ENCODE peak calls at places on chromosomes 13 and 19, in nine cellular contexts. R, U, Z, H, B, I, N, G and F are unnamed samples.

GRCh38 chr19:11021760-11022144 is 60.9 kb downstream of the SMARCA4 start:
- DNase-seq in R (no peak), U (no peak), Z (no peak), H (no peak), B (no peak), I (no peak), N (no peak), G (no peak), F (no peak)

GRCh38 chr19:7139095-7139494 is 69.6 kb downstream of the ZNF557 start:
- DNase-seq in R (no peak), U (no peak), Z (no peak), H (peak), B (no peak), I (no peak), N (no peak), G (no peak), F (no peak)

GRCh38 chr13:51811920-51812328 is 8.0 kb upstream of the DHRS12 start:
- DNase-seq in R (no peak), U (no peak), Z (no peak), H (no peak), B (no peak), I (no peak), N (no peak), G (no peak), F (no peak)

GRCh38 chr19:18438331-18439024 is 545 bp upstream of the ISYNA1 start:
- DNase-seq in R (peak), U (peak), Z (no peak), H (peak), B (no peak), I (peak), N (peak), G (peak), F (peak)

GRCh38 chr13:42970824-42971669 is 21.0 kb downstream of the EPSTI1 start:
- DNase-seq in R (no peak), U (peak), Z (peak), H (no peak), B (peak), I (peak), N (no peak), G (peak), F (peak)

GRCh38 chr19:6730153-6730804 is 7.1 kb downstream of the GPR108 start:
- DNase-seq in R (no peak), U (peak), Z (no peak), H (peak), B (no peak), I (no peak), N (no peak), G (no peak), F (peak)

GRCh38 chr13:59542303-59542702 is 621.4 kb downstream of the DIAPH3 start:
- DNase-seq in R (no peak), U (no peak), Z (no peak), H (no peak), B (no peak), I (no peak), N (no peak), G (no peak), F (no peak)

GRCh38 chr19:16836115-16836905 is 7.1 kb downstream of the SIN3B start:
- DNase-seq in R (no peak), U (peak), Z (no peak), H (no peak), B (no peak), I (peak), N (no peak), G (peak), F (peak)

GRCh38 chr19:52991484-52991883 is 22.2 kb upstream of the ERVV-1 start:
- DNase-seq in R (no peak), U (no peak), Z (no peak), H (no peak), B (no peak), I (peak), N (peak), G (peak), F (no peak)

GRCh38 chr13:48624858-48625257 is 28.9 kb upstream of the CYSLTR2 start:
- DNase-seq in R (no peak), U (no peak), Z (no peak), H (no peak), B (no peak), I (peak), N (no peak), G (peak), F (no peak)

GRCh38 chr19:3224346-3225325 is at the start of gene CELF5:
- DNase-seq in R (peak), U (peak), Z (peak), H (no peak), B (no peak), I (peak), N (no peak), G (peak), F (peak)

GRCh38 chr19:32022044-32022945 is 323.1 kb upstream of the ZNF507 start:
- DNase-seq in R (no peak), U (no peak), Z (no peak), H (no peak), B (no peak), I (no peak), N (no peak), G (no peak), F (no peak)

GRCh38 chr13:42028113-42028799 is 20.2 kb upstream of the DGKH start:
- DNase-seq in R (no peak), U (no peak), Z (no peak), H (no peak), B (no peak), I (no peak), N (no peak), G (peak), F (no peak)

GRCh38 chr19:23255700-23256099 is 5.5 kb upstream of the ZNF724 start:
- DNase-seq in R (no peak), U (no peak), Z (no peak), H (no peak), B (no peak), I (no peak), N (no peak), G (no peak), F (no peak)

GRCh38 chr13:45445053-45445452 is 19.7 kb upstream of the COG3 start:
- DNase-seq in R (no peak), U (no peak), Z (no peak), H (no peak), B (no peak), I (no peak), N (no peak), G (no peak), F (no peak)

GRCh38 chr13:73938375-73939070 is 195.7 kb downstream of the KLF12 start:
- DNase-seq in R (no peak), U (no peak), Z (no peak), H (no peak), B (peak), I (peak), N (peak), G (peak), F (no peak)

GRCh38 chr13:66154981-66155380 is 1075.2 kb downstream of the PCDH9 start:
- DNase-seq in R (no peak), U (no peak), Z (no peak), H (no peak), B (no peak), I (no peak), N (no peak), G (peak), F (no peak)

GRCh38 chr13:30196025-30196424 is 111.3 kb downstream of the KATNAL1 start:
- DNase-seq in R (no peak), U (peak), Z (no peak), H (no peak), B (peak), I (no peak), N (no peak), G (peak), F (no peak)

GRCh38 chr19:48780684-48781391 is 25.5 kb downstream of the FGF21 start:
- DNase-seq in R (no peak), U (no peak), Z (no peak), H (no peak), B (no peak), I (peak), N (peak), G (peak), F (peak)

GRCh38 chr19:497476-497860 is 1.2 kb downstream of the MADCAM1 start:
- DNase-seq in R (no peak), U (no peak), Z (no peak), H (no peak), B (no peak), I (no peak), N (no peak), G (no peak), F (peak)
- TF ChIP-seq CTCF in R (no peak), U (no peak), Z (no peak), H (no peak), B (no peak), I (no peak), N (no peak), G (no peak), F (no peak)

DNA sequence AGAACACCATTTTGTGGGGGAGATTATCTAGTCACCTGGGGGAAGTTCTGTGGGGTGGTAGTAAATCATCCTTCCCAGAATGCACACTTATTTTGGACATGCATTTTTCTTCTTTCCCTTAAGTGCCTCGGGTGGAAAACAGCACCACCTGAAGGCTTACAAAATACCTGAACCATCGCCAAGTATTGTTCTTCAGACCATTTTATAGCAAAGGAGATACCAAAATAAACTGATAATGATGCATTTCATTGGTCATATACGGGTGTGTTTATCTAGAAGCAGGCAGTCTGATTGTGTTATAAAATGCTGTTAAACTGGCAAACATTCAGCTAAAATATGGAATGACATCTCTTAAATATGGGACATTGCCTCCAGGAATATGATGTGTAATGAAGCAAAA is 1034.7 kb downstream of the SLITRK1 start:
- DNase-seq in R (no peak), U (no peak), Z (no peak), H (no peak), B (no peak), I (peak), N (no peak), G (no peak), F (no peak)
- TF ChIP-seq CTCF in R (no peak), U (peak), Z (no peak), H (no peak), B (no peak), I (no peak), N (no peak), G (no peak), F (no peak)

DNA sequence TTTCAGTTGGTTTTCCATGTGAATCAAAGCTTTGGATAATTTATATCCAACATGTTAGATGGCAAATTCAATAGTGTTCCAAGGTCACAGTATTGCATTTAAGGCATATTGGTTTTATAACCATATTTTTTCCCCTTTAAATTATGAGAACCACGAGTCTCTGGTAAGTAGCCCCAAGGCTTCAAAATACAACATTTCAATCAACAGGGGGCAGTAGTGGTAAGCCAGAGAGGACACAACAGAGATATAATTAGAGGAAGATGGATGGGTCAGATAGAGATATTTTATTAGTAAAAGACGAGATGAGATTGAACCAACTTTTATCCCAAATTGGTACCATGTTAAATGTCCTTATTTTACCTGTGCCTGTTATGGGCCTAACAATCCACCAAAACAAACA is 53.1 kb downstream of the KL start:
- DNase-seq in R (no peak), U (no peak), Z (no peak), H (no peak), B (no peak), I (peak), N (no peak), G (no peak), F (no peak)
- TF ChIP-seq CTCF in R (peak), U (peak), Z (no peak), H (no peak), B (no peak), I (no peak), N (no peak), G (no peak), F (no peak)

GRCh38 chr13:26048745-26049144 is 3.1 kb downstream of the SHISA2 start:
- DNase-seq in R (no peak), U (no peak), Z (no peak), H (no peak), B (no peak), I (no peak), N (no peak), G (no peak), F (no peak)

GRCh38 chr13:26053418-26053980 is 1.7 kb upstream of the SHISA2 start:
- DNase-seq in R (no peak), U (no peak), Z (no peak), H (no peak), B (no peak), I (no peak), N (no peak), G (no peak), F (no peak)

GRCh38 chr13:26051231-26052135 is at the start of gene SHISA2:
- DNase-seq in R (peak), U (peak), Z (no peak), H (peak), B (peak), I (peak), N (no peak), G (peak), F (peak)

GRCh38 chr13:26052136-26052736 is 420 bp upstream of the SHISA2 start:
- DNase-seq in R (no peak), U (peak), Z (no peak), H (no peak), B (no peak), I (no peak), N (no peak), G (no peak), F (no peak)

DNA sequence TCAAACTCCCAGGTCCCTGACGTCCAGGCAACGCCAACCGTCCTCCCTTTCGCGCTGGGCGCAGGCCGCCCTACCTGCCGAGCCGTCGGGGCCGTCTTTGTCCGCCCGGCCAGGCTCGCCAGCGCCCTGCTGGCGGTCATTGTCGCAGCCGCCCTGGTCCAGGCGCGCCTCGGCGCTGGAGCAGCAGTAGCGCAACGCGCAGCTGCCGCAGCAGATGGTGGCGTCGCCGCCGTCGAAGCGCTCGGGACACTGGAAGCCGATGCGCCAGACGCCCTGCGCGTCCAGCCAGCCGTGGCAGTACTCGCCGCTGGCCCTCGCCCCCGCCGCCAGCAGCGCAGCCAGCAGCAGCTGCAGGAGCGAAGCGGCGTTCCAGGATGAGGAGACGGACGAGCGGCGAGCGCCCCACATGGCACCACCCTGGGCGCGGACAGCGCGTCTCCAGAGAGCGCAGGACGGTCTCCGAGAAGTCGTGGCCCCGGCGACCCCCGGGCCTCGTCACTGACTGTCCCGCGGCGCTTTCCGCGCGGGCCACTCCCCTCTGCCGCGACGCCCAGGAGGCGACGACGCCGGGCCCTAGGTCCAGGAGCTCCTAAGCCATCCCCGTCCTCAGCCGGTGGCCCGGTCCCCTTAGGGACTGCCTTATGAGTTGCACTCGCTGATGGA is 1.1 kb downstream of the SHISA2 start:
- DNase-seq in R (no peak), U (peak), Z (no peak), H (peak), B (no peak), I (no peak), N (no peak), G (peak), F (peak)
- TF ChIP-seq CTCF in R (no peak), U (peak), Z (no peak), H (no peak), B (no peak), I (no peak), N (no peak), G (no peak), F (no peak)

GRCh38 chr13:35961461-35962220 is 169.5 kb downstream of the DCLK1 start:
- DNase-seq in R (no peak), U (no peak), Z (no peak), H (no peak), B (no peak), I (peak), N (no peak), G (peak), F (no peak)
- TF ChIP-seq CTCF in R (peak), U (no peak), Z (no peak), H (no peak), B (no peak), I (no peak), N (peak), G (no peak), F (no peak)

GRCh38 chr13:26628706-26629105 is 71.2 kb downstream of the WASF3 start:
- DNase-seq in R (no peak), U (peak), Z (no peak), H (no peak), B (no peak), I (peak), N (no peak), G (peak), F (no peak)
- TF ChIP-seq CTCF in R (no peak), U (peak), Z (no peak), H (no peak), B (no peak), I (peak), N (no peak), G (peak), F (no peak)

DNA sequence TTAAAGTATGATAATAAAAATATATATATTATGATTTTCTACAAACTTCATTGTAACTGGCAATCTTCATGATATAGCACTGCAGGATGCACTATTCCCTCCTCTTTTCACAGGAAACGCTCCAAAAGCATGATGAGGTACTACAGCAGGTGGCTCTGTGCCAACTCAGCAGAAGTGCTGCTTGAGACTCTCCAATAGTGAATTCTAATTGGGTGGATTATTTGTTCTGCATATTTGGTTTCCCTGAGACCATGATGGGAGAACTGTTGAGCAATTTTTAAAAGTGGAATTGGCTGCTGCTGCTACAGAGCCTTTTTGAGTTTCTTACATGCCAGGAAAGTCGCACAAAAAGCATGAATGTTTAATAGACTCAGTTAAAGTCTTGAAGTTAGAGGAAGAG is 1782.4 kb upstream of the PCDH20 start:
- DNase-seq in R (no peak), U (no peak), Z (no peak), H (no peak), B (no peak), I (no peak), N (no peak), G (no peak), F (peak)
- TF ChIP-seq CTCF in R (no peak), U (no peak), Z (no peak), H (no peak), B (no peak), I (no peak), N (no peak), G (no peak), F (no peak)

DNA sequence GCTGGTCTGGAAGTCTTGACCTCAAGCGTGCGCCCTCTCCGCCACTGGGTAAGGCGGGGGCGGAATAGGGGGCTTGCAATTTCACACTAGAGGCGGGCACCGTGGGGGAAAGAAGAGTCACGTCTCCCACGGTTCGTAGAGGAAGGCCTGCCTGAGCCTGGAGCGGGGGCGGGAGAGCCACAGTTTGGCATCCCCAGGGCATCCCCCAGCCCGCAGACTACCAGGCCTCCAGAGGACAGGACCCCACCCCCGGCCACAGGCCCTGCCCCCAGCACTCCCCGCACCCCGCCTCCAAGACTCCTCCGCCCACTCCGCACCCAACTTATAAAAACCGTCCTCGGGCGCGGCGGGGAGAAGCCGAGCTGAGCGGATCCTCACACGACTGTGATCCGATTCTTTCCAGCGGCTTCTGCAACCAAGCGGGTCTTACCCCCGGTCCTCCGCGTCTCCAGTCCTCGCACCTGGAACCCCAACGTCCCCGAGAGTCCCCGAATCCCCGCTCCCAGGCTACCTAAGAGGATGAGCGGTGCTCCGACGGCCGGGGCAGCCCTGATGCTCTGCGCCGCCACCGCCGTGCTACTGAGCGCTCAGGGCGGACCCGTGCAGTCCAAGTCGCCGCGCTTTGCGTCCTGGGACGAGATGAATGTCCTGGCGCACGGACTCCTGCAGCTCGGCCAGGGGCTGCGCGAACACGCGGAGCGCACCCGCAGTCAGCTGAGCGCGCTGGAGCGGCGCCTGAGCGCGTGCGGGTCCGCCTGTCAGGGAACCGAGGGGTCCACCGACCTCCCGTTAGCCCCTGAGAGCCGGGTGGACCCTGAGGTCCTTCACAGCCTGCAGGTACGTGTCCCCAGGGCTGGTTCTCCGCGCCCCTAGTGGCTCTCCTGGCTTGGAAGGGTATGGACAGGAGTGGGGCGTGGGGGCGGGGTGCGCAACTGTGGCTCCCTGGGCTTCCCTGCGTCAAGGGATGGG is at the start of gene ANGPTL4:
- DNase-seq in R (peak), U (peak), Z (peak), H (peak), B (no peak), I (peak), N (no peak), G (peak), F (peak)
- TF ChIP-seq CTCF in R (peak), U (peak), Z (no peak), H (no peak), B (no peak), I (no peak), N (no peak), G (peak), F (peak)

GRCh38 chr19:42092350-42092749 is 16.4 kb downstream of the ZNF574 start:
- DNase-seq in R (no peak), U (peak), Z (peak), H (no peak), B (no peak), I (peak), N (peak), G (peak), F (no peak)
- TF ChIP-seq CTCF in R (peak), U (peak), Z (peak), H (no peak), B (peak), I (peak), N (peak), G (peak), F (peak)

DNA sequence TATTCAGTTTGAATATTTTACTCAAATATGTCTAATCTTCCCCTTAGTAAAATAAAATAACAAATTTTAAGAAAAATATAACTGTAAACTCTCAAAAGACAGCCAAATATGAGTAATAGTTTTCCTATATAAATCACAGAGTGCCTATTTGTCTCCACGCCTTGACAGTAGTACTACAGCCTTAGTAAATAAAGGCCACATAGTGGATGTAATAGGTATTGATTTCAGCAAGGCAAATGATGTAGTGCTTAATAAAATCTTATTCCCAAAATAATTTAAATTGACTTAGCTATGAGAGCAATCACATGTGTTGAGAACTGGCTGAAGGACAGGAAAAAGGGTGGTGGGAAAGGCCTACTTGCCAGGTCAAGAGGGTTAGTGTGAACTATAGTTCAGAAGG is 747.2 kb downstream of the OLFM4 start:
- DNase-seq in R (no peak), U (no peak), Z (no peak), H (no peak), B (no peak), I (no peak), N (no peak), G (no peak), F (no peak)
- TF ChIP-seq CTCF in R (no peak), U (no peak), Z (no peak), H (no peak), B (no peak), I (no peak), N (peak), G (no peak), F (no peak)